ENCODE peak calls at places on chromosomes 13 and 19, in ten cellular contexts. A is PC-3, X is A673, E is HepG2, L is neural progenitor cell, F is GM12878, I is GM23338, U is GM23248, G is H1, M is fibroblast of lung. W is an unnamed sample. For H3K4me1, the result is how much of the 10 kb centered on the place peaks cover.

GRCh38 chr19:38228491-38229439 is 4.7 kb upstream of the DPF1 start:
- DNase-seq in I (peak), F (no peak), U (no peak), E (no peak), G (no peak), A (no peak), M (no peak), L (peak), X (peak), W (no peak)

GRCh38 chr13:112904436-112904960 is 64.5 kb upstream of the MCF2L start:
- DNase-seq in L (peak), I (no peak), F (no peak), A (no peak), M (no peak), X (no peak), G (no peak), U (no peak), E (no peak), W (no peak)

GRCh38 chr13:98083507-98083906 is 59.4 kb upstream of the FARP1 start:
- DNase-seq in F (no peak), G (no peak), L (no peak), I (no peak), M (peak), X (peak), E (no peak), U (peak), A (peak), W (no peak)

GRCh38 chr19:8494158-8494557 is 8.3 kb downstream of the PRAM1 start:
- DNase-seq in L (no peak), E (no peak), G (no peak), F (no peak), A (no peak), M (no peak), I (peak), U (no peak), X (no peak), W (peak)

GRCh38 chr19:344625-345319 is at the start of gene MIER2:
- DNase-seq in G (peak), X (peak), I (peak), L (peak), U (peak), E (peak), M (peak), F (peak), A (peak), W (peak)

GRCh38 chr13:63308585-63308984 is 1892.9 kb upstream of the PCDH20 start:
- DNase-seq in G (no peak), F (no peak), X (no peak), M (no peak), E (no peak), A (no peak), L (no peak), U (no peak), I (no peak), W (no peak)

GRCh38 chr13:85283408-85283807 is 515.8 kb downstream of the SLITRK6 start:
- DNase-seq in X (no peak), E (no peak), I (no peak), U (no peak), M (peak), L (no peak), A (no peak), G (no peak), F (no peak), W (no peak)

GRCh38 chr19:40400521-40400920 is 10.5 kb upstream of the HIPK4 start:
- DNase-seq in G (no peak), X (no peak), A (no peak), I (no peak), U (peak), E (no peak), M (no peak), L (no peak), F (no peak), W (no peak)

GRCh38 chr13:74288361-74288911 is 154.2 kb upstream of the KLF12 start:
- DNase-seq in M (no peak), A (no peak), F (no peak), L (peak), G (no peak), E (no peak), U (no peak), I (peak), X (peak), W (peak)

GRCh38 chr13:36212789-36213188 is 1.6 kb downstream of the SOHLH2 start:
- DNase-seq in I (no peak), A (no peak), U (no peak), G (no peak), X (peak), F (no peak), L (peak), E (no peak), M (no peak), W (no peak)

GRCh38 chr19:34411216-34411615 is 7.0 kb downstream of the PDCD2L start:
- DNase-seq in I (no peak), X (no peak), L (no peak), A (no peak), G (no peak), M (no peak), F (no peak), E (no peak), U (no peak), W (no peak)

GRCh38 chr19:8506402-8506957 is 4.0 kb upstream of the PRAM1 start:
- DNase-seq in A (peak), I (peak), X (peak), L (peak), M (no peak), E (no peak), U (no peak), G (no peak), F (no peak), W (no peak)

GRCh38 chr13:109778102-109778542 is 8.3 kb downstream of the IRS2 start:
- DNase-seq in F (no peak), X (peak), M (peak), L (peak), U (peak), E (no peak), A (peak), G (no peak), I (no peak), W (no peak)

DNA sequence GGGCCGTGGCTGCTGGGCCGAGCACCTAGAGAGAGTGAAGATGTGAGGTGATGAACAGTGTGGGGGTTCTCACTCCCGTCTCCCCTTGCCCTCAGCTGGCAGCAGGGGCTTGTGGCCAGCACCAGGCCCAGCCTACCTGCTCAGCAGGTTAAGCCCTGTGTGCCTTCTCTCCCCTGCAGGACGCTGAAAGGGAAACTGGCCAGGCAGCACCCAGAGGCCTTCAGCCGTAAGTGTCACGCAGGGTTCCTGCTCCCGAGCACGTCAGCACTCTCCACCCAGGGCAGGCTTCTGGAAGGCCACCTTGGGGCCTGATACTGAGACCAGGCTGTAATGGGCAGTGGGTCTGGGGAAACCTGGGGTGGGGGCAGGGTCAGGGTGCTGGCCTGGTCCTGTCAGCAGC is 4.7 kb upstream of the UBA52 start:
- DNase-seq in U (no peak), I (no peak), L (no peak), M (no peak), F (no peak), X (no peak), E (no peak), G (no peak), A (no peak), W (no peak)
- TF ChIP-seq EZH2 in U (no peak), I (no peak), L (no peak), M (no peak), F (no peak), X (no peak), E (no peak), G (no peak), A (no peak), W (no peak)

GRCh38 chr13:43153436-43154082 is 130.2 kb downstream of the DNAJC15 start:
- DNase-seq in E (no peak), I (no peak), G (no peak), L (no peak), X (no peak), M (peak), A (peak), F (no peak), U (peak), W (no peak)
- H3K4me1 ChIP-seq in E (under half), I (under half), G (under half), L (under half), X (under half), M (under half), A (under half), F (under half), U (under half), W (under half)

GRCh38 chr13:111480503-111480902 is 160.1 kb downstream of the TEX29 start:
- DNase-seq in F (no peak), G (no peak), A (no peak), I (no peak), L (no peak), U (no peak), X (no peak), M (no peak), E (no peak), W (no peak)
- TF ChIP-seq EZH2 in F (no peak), G (no peak), A (no peak), I (no peak), L (no peak), U (no peak), X (no peak), M (no peak), E (no peak), W (no peak)

GRCh38 chr13:106533101-106533939 is 2.1 kb downstream of the EFNB2 start:
- DNase-seq in I (peak), X (peak), U (peak), L (peak), M (peak), A (peak), G (no peak), E (peak), F (no peak), W (no peak)
- H3K4me1 ChIP-seq in I (half or more), X (under half), U (under half), L (under half), M (under half), A (under half), G (under half), E (under half), F (under half), W (under half)

GRCh38 chr19:3229346-3229743 is 4.9 kb downstream of the CELF5 start:
- DNase-seq in L (no peak), M (no peak), F (no peak), X (no peak), E (no peak), I (no peak), U (no peak), G (no peak), A (no peak), W (no peak)

GRCh38 chr19:3227054-3227626 is 2.7 kb downstream of the CELF5 start:
- DNase-seq in I (no peak), M (no peak), E (no peak), G (no peak), A (no peak), U (no peak), X (no peak), F (no peak), L (no peak), W (no peak)

GRCh38 chr19:3222709-3223108 is 1.8 kb upstream of the CELF5 start:
- DNase-seq in U (no peak), E (no peak), I (no peak), L (no peak), X (no peak), G (no peak), F (no peak), M (no peak), A (no peak), W (no peak)

GRCh38 chr19:3224346-3225325 is at the start of gene CELF5:
- DNase-seq in L (peak), I (peak), G (no peak), U (peak), M (no peak), E (no peak), F (no peak), A (peak), X (peak), W (peak)

DNA sequence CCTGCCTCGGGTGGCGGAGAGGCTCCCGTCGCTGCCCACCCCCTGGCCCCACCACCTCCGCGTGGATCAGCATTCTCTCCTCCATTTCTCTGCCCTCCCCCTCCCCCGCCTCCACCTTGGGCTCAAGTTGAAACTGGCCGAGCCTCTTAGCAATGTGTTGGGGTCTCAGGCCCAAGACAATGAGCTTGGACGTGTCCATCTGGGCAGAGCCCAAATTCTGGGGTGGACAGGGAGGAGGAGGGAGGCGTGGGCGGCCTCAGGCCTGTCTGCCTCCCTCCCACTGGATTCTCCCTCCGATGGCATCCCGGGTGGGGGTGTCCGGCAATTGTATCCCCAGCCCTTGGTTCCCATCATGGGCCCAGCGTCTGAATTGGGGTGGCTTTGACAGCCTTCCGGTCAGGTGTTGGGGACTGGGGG is 1.2 kb downstream of the CELF5 start:
- DNase-seq in X (no peak), L (no peak), F (no peak), M (no peak), I (peak), E (no peak), U (no peak), G (no peak), A (no peak), W (peak)
- TF ChIP-seq EZH2 in X (no peak), L (no peak), F (no peak), M (no peak), I (no peak), E (no peak), U (no peak), G (no peak), A (no peak), W (no peak)

DNA sequence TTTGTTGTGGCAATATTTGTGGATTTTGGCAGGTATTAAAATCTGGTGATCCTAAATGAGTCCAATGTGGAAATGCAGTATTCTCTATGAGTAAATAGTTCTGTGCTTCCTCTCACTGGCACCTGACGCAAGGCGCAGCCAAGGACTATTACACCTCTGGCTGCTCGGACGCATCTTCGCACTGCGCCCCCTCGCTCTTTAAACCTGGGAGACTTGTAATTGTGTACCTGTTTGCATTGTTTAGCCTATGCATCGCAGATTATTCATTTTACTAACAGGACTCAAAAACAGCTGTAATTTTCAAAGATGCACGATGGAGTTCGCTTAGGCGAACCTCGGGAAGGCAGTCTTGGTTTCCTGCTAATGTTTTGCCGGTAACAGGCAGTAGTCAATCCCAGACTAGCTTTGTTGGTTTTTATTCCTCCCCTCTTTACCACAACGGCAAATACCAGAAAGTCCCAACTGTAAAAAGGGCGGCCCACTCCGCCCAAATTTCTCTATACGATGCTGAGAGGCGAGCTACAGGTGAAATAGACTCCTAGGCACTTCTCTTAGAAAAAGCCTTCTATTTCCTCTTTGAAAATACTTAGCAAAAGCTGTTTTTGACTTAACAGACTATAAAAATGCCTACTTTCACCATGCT is 113.3 kb downstream of the KCNRG start:
- DNase-seq in M (no peak), I (peak), L (peak), A (no peak), G (no peak), F (no peak), U (no peak), E (no peak), X (no peak), W (no peak)
- H3K4me1 ChIP-seq in M (under half), I (half or more), L (half or more), A (under half), G (under half), F (half or more), U (under half), E (under half), X (under half), W (under half)

GRCh38 chr13:25372275-25373081 is 704 bp downstream of the ATP8A2 start:
- DNase-seq in A (no peak), L (peak), X (peak), U (peak), F (no peak), I (peak), E (no peak), G (no peak), M (no peak), W (no peak)

GRCh38 chr13:25377244-25377962 is 5.6 kb downstream of the ATP8A2 start:
- DNase-seq in E (no peak), X (no peak), M (no peak), F (no peak), U (no peak), L (no peak), A (no peak), G (no peak), I (no peak), W (no peak)

GRCh38 chr13:25375727-25376358 is 4.1 kb downstream of the ATP8A2 start:
- DNase-seq in X (peak), A (peak), I (peak), U (peak), E (peak), G (no peak), M (peak), L (peak), F (no peak), W (peak)

GRCh38 chr13:25371158-25371557 is 616 bp upstream of the ATP8A2 start:
- DNase-seq in G (no peak), U (no peak), X (no peak), L (no peak), F (no peak), I (no peak), M (no peak), E (no peak), A (no peak), W (no peak)

GRCh38 chr13:25371608-25372274 is at the start of gene ATP8A2:
- DNase-seq in M (peak), U (peak), G (no peak), I (peak), E (no peak), L (peak), A (no peak), F (no peak), X (peak), W (no peak)
- TF ChIP-seq EZH2 in M (peak), U (peak), G (no peak), I (peak), E (peak), L (no peak), A (no peak), F (no peak), X (no peak), W (no peak)

GRCh38 chr13:33289966-33290365 is 4.4 kb upstream of the STARD13 start:
- DNase-seq in U (no peak), E (no peak), L (no peak), I (no peak), F (no peak), M (peak), X (no peak), G (no peak), A (no peak), W (no peak)

GRCh38 chr13:33286143-33286542 is 588 bp upstream of the STARD13 start:
- DNase-seq in G (no peak), X (no peak), A (no peak), M (no peak), U (no peak), I (peak), E (no peak), L (no peak), F (no peak), W (no peak)

GRCh38 chr13:33285420-33286124 is at the start of gene STARD13:
- DNase-seq in E (peak), U (peak), X (peak), G (peak), F (peak), M (peak), A (peak), L (peak), I (peak), W (no peak)

GRCh38 chr13:33284916-33285315 is 639 bp downstream of the STARD13 start:
- DNase-seq in U (peak), L (no peak), X (no peak), F (no peak), G (no peak), I (no peak), A (peak), M (peak), E (peak), W (no peak)

GRCh38 chr13:33287142-33287882 is 1.8 kb upstream of the STARD13 start:
- DNase-seq in U (no peak), I (no peak), A (no peak), E (no peak), F (no peak), L (no peak), G (no peak), X (no peak), M (no peak), W (no peak)
- H3K4me1 ChIP-seq in U (under half), I (under half), A (under half), E (under half), F (under half), L (under half), G (under half), X (under half), M (under half), W (under half)

W was measured in DND-41.